ENCODE peak calls at places on chromosomes 6 and 20, in nine cellular contexts. B is RKO, K is astrocyte of the cerebellum, F is nephron progenitor cell, J is H7, M is hepatocyte, N is Daoy, C is heart right ventricle, R is neural progenitor cell. O is an unnamed sample.
A peak's percentile ranks its signal among the peaks of the same experiment; 100 is the strongest.

GRCh38 chr6:28742668-28743270 is 181.0 kb downstream of the TRIM27 start:
- DNase-seq in N (peak; percentile 90), C (no peak), M (peak; percentile 16), F (peak; percentile 60), B (peak; percentile 85), R (peak; percentile 72), J (no peak), K (no peak), O (no peak)

GRCh38 chr20:60255866-60256265 is 297.6 kb downstream of the CDH26 start:
- DNase-seq in K (no peak), M (no peak), B (peak; percentile 25), J (no peak), F (no peak), R (no peak), N (peak; percentile 19), C (no peak), O (no peak)

GRCh38 chr6:155274533-155274932 is 10.7 kb downstream of the CLDN20 start:
- DNase-seq in N (peak; percentile 49), K (peak; percentile 33), M (no peak), B (no peak), C (no peak), J (no peak), R (no peak), F (no peak), O (no peak)

GRCh38 chr6:158324136-158324535 is 11.9 kb downstream of the TULP4 start:
- DNase-seq in K (no peak), C (no peak), M (no peak), B (no peak), R (no peak), J (no peak), N (no peak), F (no peak), O (no peak)

GRCh38 chr6:117397536-117398227 is 28.1 kb downstream of the ROS1 start:
- DNase-seq in N (no peak), C (no peak), R (peak; percentile 44), F (no peak), J (no peak), B (no peak), K (no peak), M (no peak), O (no peak)

GRCh38 chr6:14277405-14277930 is 159.9 kb downstream of the CD83 start:
- DNase-seq in B (no peak), K (no peak), M (no peak), J (no peak), F (no peak), C (no peak), R (no peak), N (no peak), O (no peak)

GRCh38 chr20:63951398-63952209 is 4.6 kb downstream of the UCKL1 start:
- DNase-seq in C (peak; percentile 61), N (no peak), J (no peak), M (no peak), R (no peak), F (no peak), K (no peak), B (no peak), O (no peak)

GRCh38 chr6:127201321-127201720 is 65.3 kb upstream of the RNF146 start:
- DNase-seq in F (no peak), R (no peak), B (peak; percentile 34), K (no peak), N (peak; percentile 33), M (no peak), C (no peak), J (no peak), O (no peak)

GRCh38 chr6:169960531-169960890 is 209.1 kb downstream of the ERMARD start:
- DNase-seq in N (peak; percentile 7), K (no peak), J (peak; percentile 40), R (no peak), C (no peak), M (no peak), B (no peak), F (no peak), O (no peak)